ENCODE peak calls at places on chromosomes 16 and 17, in four cellular contexts. G is osteocyte, H is AG10803, D is kidney. K is an unnamed sample.

GRCh38 chr17:67111808-67112207 is 67.5 kb downstream of the CACNG1 start:
- DNase-seq in G (no peak), H (no peak), D (no peak), K (no peak)

GRCh38 chr16:20323591-20324117 is 3.7 kb downstream of the GP2 start:
- DNase-seq in G (no peak), H (no peak), D (no peak), K (no peak)

GRCh38 chr16:495127-495748 is 32.3 kb upstream of the CAPN15 start:
- DNase-seq in G (no peak), H (peak), D (peak), K (peak)

GRCh38 chr17:35438433-35438832 is 6.1 kb upstream of the SLFN12 start:
- DNase-seq in G (no peak), H (no peak), D (no peak), K (no peak)

GRCh38 chr17:49992191-49992932 is 2.7 kb downstream of the DLX3 start:
- DNase-seq in G (no peak), H (no peak), D (no peak), K (no peak)

GRCh38 chr16:87185313-87185712 is 131.9 kb downstream of the C16orf95 start:
- DNase-seq in G (no peak), H (no peak), D (no peak), K (no peak)

GRCh38 chr17:66636111-66636510 is 198.8 kb upstream of the CACNG5 start:
- DNase-seq in G (no peak), H (peak), D (no peak), K (peak)

GRCh38 chr16:4656221-4656620 is 31.6 kb downstream of the MGRN1 start:
- DNase-seq in G (no peak), H (no peak), D (no peak), K (no peak)

GRCh38 chr16:57723170-57723569 is 12.4 kb upstream of the KATNB1 start:
- DNase-seq in G (no peak), H (no peak), D (no peak), K (no peak)
- TF ChIP-seq CTCF in G (peak), H (peak), D (peak), K (no peak)

GRCh38 chr16:6081320-6081976 is 983.9 kb upstream of the EEF2KMT start:
- DNase-seq in G (no peak), H (no peak), D (no peak), K (peak)
- TF ChIP-seq CTCF in G (peak), H (peak), D (peak), K (peak)

DNA sequence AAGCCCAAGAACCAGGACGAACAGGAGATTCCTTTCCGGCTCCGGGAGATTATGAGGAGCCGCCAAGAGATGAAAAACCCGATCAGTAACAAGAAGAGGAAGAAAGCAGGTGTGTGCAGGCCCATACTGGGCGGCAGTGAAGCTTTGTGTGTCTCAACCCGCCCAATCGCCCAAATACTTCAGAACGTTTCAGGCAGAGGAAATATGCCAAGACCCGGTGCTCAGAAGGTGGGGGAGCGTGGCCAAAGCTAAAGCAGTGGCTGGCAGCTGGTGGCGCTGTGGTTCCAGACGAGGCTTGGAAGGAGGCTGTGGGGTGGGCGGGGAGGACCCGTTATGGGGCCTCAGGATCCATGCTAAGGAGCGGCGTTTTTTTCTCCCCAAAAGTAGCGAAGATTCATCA is 1.2 kb downstream of the CCDC137 start:
- DNase-seq in G (no peak), H (no peak), D (no peak), K (no peak)
- TF ChIP-seq CTCF in G (no peak), H (no peak), D (no peak), K (no peak)

GRCh38 chr16:12536412-12536746 is 267.3 kb downstream of the CPPED1 start:
- DNase-seq in G (no peak), H (no peak), D (no peak), K (no peak)

GRCh38 chr16:12532871-12533610 is 270.6 kb downstream of the CPPED1 start:
- DNase-seq in G (no peak), H (no peak), D (no peak), K (peak)

GRCh38 chr16:12538667-12539081 is 265.0 kb downstream of the CPPED1 start:
- DNase-seq in G (no peak), H (peak), D (no peak), K (peak)

GRCh38 chr16:12539185-12539929 is 264.3 kb downstream of the CPPED1 start:
- DNase-seq in G (no peak), H (peak), D (no peak), K (peak)

GRCh38 chr16:12535535-12536411 is 267.9 kb downstream of the CPPED1 start:
- DNase-seq in G (no peak), H (no peak), D (no peak), K (peak)
- TF ChIP-seq CTCF in G (no peak), H (no peak), D (no peak), K (no peak)

GRCh38 chr17:76585649-76586593 is at the start of gene ST6GALNAC2:
- DNase-seq in G (peak), H (peak), D (peak), K (peak)
- TF ChIP-seq CTCF in G (peak), H (peak), D (peak), K (no peak)

GRCh38 chr17:5050281-5050680 is 15.1 kb upstream of the SLC52A1 start:
- DNase-seq in G (no peak), H (peak), D (no peak), K (no peak)

DNA sequence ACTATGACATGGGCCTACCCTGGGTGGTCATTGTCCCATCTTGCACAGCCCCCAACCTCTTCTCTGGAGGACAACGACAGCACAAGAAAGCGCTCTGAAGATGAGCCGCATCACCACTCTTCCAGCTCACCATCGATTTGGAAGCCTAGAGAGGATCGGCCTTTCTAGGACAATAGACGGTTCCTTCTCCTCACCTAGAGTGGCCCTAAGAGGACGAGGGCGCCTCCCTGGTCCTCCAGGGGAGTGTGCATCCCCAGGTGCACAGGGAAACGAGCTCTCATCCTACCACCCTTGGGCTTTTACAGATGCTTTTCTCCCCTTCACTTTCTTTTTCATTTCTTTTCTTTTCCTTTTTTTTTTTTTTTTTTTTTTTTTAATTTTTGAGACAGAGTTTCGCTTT is 20.3 kb upstream of the SLC52A1 start:
- DNase-seq in G (no peak), H (no peak), D (no peak), K (no peak)
- TF ChIP-seq CTCF in G (no peak), H (no peak), D (no peak), K (no peak)